ENCODE peak calls at places on chromosomes 7 and 10, in six cellular contexts. G is tibial artery, F is aorta, U is left lung, X is GM23248, P is uterus. R is an unnamed sample.

GRCh38 chr7:103640031-103640779 is 194.2 kb upstream of the SLC26A5 start:
- DNase-seq in G (no peak), F (no peak), U (no peak), X (peak), P (no peak), R (peak)

GRCh38 chr7:44050915-44051560 is 6.5 kb downstream of the DBNL start:
- DNase-seq in G (no peak), F (no peak), U (peak), X (no peak), P (peak), R (no peak)

GRCh38 chr10:11442001-11442773 is 169.3 kb downstream of the USP6NL start:
- DNase-seq in G (no peak), F (no peak), U (no peak), X (no peak), P (no peak), R (no peak)

GRCh38 chr7:100829150-100829716 is 1.9 kb upstream of the EPHB4 start:
- DNase-seq in G (no peak), F (peak), U (no peak), X (no peak), P (peak), R (no peak)

GRCh38 chr10:97731346-97732051 is 5.4 kb upstream of the ZFYVE27 start:
- DNase-seq in G (peak), F (peak), U (no peak), X (peak), P (peak), R (peak)

GRCh38 chr10:123148414-123149161 is 652 bp downstream of the HMX2 start:
- DNase-seq in G (no peak), F (no peak), U (no peak), X (peak), P (no peak), R (no peak)

GRCh38 chr10:103787251-103787816 is 68.0 kb downstream of the SH3PXD2A start:
- DNase-seq in G (no peak), F (no peak), U (peak), X (no peak), P (no peak), R (no peak)

GRCh38 chr10:91077549-91078017 is 142.9 kb upstream of the PCGF5 start:
- DNase-seq in G (peak), F (peak), U (peak), X (no peak), P (peak), R (no peak)

GRCh38 chr10:79310911-79311573 is 36.2 kb upstream of the PPIF start:
- DNase-seq in G (no peak), F (no peak), U (peak), X (no peak), P (no peak), R (no peak)

GRCh38 chr7:115271332-115272235 is 349.7 kb downstream of the MDFIC start:
- DNase-seq in G (no peak), F (no peak), U (no peak), X (peak), P (no peak), R (peak)

GRCh38 chr7:96973986-96974385 is 31.4 kb upstream of the DLX6 start:
- DNase-seq in G (no peak), F (peak), U (no peak), X (peak), P (no peak), R (no peak)

GRCh38 chr7:18698258-18698734 is 202.7 kb downstream of the HDAC9 start:
- DNase-seq in G (no peak), F (no peak), U (no peak), X (no peak), P (no peak), R (no peak)

GRCh38 chr7:212754-213153 is 20.4 kb downstream of the FAM20C start:
- DNase-seq in G (no peak), F (no peak), U (no peak), X (no peak), P (no peak), R (no peak)

GRCh38 chr7:17994079-17994478 is 33.6 kb downstream of the PRPS1L1 start:
- DNase-seq in G (no peak), F (no peak), U (no peak), X (no peak), P (no peak), R (no peak)

GRCh38 chr7:118158766-118159165 is 25.2 kb upstream of the LSM8 start:
- DNase-seq in G (no peak), F (no peak), U (no peak), X (no peak), P (no peak), R (no peak)

GRCh38 chr10:126197036-126197543 is 191.2 kb downstream of the ADAM12 start:
- DNase-seq in G (no peak), F (no peak), U (no peak), X (no peak), P (no peak), R (no peak)

GRCh38 chr10:60420991-60421894 is 31.6 kb upstream of the ANK3 start:
- DNase-seq in G (no peak), F (no peak), U (no peak), X (no peak), P (no peak), R (no peak)

GRCh38 chr10:59090804-59091203 is 85.6 kb upstream of the PHYHIPL start:
- DNase-seq in G (no peak), F (no peak), U (no peak), X (no peak), P (no peak), R (no peak)

GRCh38 chr7:45069444-45070253 is 19.1 kb downstream of the NACAD start:
- DNase-seq in G (no peak), F (no peak), U (no peak), X (no peak), P (no peak), R (no peak)

GRCh38 chr10:96789571-96790108 is 42.5 kb upstream of the LCOR start:
- DNase-seq in G (no peak), F (no peak), U (no peak), X (no peak), P (no peak), R (no peak)

GRCh38 chr10:55398463-55398862 is 597.4 kb upstream of the PCDH15 start:
- DNase-seq in G (no peak), F (no peak), U (no peak), X (no peak), P (no peak), R (no peak)

GRCh38 chr10:132149261-132149660 is 37.5 kb upstream of the DPYSL4 start:
- DNase-seq in G (no peak), F (peak), U (no peak), X (peak), P (no peak), R (no peak)

GRCh38 chr7:120201290-120201689 is 71.7 kb upstream of the KCND2 start:
- DNase-seq in G (no peak), F (no peak), U (no peak), X (no peak), P (no peak), R (no peak)

DNA sequence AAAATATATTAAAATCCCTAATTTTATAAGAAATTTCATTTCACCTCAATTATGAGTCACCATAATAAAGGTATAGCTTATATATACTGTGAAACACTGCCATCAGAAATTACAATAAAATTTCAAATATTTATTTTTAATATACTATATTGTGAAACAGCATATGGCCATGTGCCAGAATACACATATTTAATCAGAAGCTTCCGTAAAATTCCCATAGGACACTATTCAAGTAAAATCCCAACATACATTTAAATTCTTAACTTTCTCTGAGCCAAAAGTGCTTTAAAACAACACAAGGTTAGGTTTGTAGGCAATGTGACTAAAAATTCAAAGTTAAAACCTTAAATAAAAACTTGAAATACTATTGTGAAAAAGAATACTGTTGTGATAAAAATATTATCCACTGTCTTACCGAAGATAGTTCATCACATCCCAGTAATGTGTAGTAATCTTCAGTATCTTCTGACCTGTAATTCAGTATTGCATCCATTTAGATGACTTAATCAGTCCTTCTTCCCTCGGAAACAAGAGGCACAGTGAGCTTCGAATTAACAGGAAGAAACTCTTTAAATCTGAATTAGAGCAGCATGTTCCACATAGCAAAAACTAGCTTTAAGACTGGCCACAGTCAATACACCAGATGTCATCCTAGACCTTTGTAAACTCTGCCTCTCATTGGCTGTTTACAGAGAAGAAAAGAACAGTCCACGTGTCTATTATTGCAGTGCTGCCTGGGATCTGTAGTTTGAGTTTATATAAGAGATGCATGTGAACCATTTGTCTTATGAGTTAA is at the start of gene DNAJC12:
- DNase-seq in G (no peak), F (no peak), U (no peak), X (peak), P (peak), R (peak)
- H3K4me3 ChIP-seq in G (peak), F (no peak), U (peak), X (peak), P (peak), R (peak)

DNA sequence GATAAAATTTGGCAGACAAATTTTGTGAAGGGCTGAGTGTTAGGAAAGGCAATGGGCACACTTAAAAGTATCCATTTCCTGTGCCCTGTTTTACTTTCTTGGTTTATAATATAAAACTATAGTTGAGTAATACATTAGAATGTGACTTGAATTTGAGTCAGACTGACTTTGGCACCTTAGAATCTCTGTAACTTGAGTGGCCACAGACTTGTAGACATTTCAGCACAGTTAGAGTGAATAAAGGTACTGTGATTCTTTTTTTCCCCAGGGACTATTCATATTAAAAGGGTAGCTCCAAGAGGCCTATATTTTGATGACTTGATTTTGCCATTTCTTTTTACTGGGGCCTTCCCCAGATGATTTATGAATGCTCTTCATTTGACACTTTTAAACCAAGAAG is 22.4 kb downstream of the GBF1 start:
- DNase-seq in G (no peak), F (no peak), U (no peak), X (peak), P (no peak), R (peak)
- H3K27ac ChIP-seq in G (peak), F (no peak), U (peak), X (peak), P (peak), R (no peak)

GRCh38 chr7:34320926-34321609 is 336.9 kb upstream of the NPSR1 start:
- DNase-seq in G (peak), F (peak), U (peak), X (peak), P (peak), R (peak)
- H3K4me3 ChIP-seq in G (peak), F (peak), U (no peak), X (no peak), P (no peak), R (peak)

DNA sequence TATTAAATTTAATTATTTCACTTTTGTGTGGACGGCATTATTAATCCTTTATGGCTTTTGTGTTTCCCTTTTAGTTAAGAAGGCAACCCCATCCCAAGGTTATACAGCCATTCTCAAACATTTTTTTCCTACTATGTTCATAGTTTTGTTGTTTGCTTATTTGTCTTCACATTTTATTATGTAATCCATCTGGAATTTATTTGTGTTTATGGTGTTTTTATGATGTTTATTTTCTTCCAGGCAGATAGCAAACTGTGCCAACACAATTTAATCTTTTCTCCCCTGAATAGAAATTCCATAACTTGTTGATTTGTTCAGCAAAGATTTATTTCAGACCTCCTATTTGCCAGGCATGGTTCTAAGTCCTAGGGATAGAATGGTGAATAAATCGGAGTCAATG is 42.9 kb downstream of the RAB18 start:
- DNase-seq in G (no peak), F (no peak), U (no peak), X (no peak), P (no peak), R (no peak)
- H3K27ac ChIP-seq in G (no peak), F (no peak), U (no peak), X (no peak), P (no peak), R (no peak)

DNA sequence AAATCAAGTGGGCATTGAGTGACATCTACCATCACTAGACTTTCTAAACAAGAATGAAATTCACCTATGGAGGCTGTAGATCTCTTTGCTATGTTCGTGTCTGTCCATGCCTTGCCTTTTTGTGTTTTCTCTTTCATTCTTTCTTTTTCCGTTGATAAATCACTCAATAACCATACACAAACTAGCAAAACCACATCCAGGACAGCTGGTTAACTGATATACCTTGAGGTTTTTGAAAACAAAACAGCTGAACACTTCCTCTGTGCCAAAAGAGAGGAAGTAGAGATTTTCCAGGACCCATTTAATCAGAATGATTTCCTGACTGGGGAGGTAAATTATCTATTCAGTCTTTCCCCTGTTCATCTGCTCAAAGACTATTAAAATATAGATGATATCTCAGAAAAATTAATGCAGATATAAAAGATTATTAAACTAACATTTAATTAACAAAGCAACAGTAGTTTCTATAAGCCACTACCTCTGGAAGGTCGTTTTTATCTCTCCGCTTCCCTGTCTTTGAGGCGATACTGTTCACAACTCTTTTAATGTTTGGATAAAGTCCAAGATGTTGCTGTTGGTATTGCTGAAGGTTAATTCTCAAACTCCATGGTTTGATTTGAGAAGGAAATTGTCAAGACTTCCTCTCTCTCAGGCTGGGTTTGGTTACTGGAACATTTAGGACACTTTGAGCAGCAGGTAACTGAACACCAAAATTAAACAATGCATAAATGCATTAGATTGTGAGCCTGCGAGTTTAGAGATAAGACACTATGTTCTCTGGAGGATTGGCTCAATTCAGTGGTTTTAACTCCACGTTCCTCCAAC is 24.4 kb upstream of the C10orf67 start:
- DNase-seq in G (no peak), F (no peak), U (no peak), X (no peak), P (no peak), R (no peak)
- H3K4me3 ChIP-seq in G (no peak), F (no peak), U (no peak), X (no peak), P (no peak), R (no peak)

GRCh38 chr7:48090095-48090805 is 1.2 kb downstream of the UPP1 start:
- DNase-seq in G (no peak), F (no peak), U (peak), X (peak), P (peak), R (no peak)
- H3K27ac ChIP-seq in G (peak), F (no peak), U (peak), X (no peak), P (peak), R (peak)

DNA sequence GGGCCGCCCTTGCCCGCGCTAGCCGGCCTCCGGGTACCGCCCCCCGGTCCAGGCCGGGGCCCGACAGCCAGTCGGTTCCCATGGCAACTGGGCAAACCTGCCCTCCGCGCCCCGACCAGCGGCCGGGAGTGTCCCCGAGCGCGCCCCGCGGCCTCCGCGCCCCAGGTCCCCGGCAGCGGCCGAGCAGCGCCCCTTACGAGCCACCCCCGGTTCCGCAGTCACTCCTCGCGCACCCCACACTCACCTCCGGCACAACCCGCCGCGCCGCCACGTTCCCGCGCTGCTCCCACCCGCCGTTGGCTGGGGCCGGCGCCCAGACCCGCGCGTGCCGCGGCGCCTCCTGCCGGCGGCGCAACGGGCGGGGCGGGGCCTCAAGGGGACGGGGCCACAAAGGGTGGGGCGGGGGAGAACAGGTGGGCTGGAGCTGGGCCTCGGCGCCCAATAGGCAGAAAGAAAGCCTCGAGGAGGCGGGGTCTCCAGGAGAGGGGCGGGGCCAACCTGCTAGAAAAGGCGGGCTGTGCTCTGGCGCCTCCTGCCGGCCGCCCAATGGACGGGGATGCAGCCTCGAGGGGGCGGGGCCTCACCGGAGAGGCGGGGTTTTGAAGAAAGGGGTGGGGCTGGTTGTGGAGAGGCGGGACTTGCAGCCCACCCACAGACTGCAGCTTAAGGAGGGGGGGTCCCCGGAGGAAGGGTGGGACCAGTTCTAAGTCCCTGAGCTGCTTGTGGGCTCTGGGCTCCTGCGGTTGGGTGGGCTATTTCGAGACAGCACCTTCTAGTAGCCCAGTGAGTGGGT is at the start of gene RADIL:
- DNase-seq in G (peak), F (peak), U (peak), X (peak), P (peak), R (no peak)
- H3K4me3 ChIP-seq in G (peak), F (peak), U (peak), X (peak), P (peak), R (peak)

DNA sequence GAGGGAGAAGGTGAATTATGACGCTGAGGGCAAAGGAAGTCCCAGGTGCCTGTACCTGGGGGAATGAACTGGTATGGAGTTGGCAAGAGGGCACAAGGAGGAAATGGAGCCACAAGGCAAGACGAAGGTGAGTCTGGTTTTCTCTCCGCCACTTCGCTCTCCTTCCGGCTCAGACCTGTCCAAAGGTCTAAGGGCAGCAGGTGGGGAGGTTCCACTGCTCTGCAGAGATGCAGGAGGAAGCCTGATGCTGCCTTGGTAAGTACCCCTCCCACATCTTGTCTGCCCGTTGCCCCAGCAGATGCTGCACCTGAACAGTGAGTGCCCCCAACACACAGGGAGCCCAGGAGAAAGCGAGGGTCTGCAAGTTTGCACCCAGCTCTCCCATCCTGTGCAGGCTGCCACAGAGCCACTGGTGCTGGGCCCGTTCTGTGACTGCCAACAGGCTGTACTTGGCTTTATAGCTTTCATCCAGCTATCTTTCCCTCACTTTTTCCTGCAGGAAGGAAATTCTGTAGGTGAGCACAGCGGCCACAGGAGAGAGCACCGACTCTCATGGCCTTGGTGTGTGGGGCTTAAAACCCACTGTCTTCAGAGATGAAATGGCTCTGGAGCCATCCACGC is 235.2 kb downstream of the COBL start:
- DNase-seq in G (no peak), F (no peak), U (no peak), X (no peak), P (no peak), R (no peak)
- H3K27ac ChIP-seq in G (no peak), F (no peak), U (no peak), X (no peak), P (no peak), R (no peak)

DNA sequence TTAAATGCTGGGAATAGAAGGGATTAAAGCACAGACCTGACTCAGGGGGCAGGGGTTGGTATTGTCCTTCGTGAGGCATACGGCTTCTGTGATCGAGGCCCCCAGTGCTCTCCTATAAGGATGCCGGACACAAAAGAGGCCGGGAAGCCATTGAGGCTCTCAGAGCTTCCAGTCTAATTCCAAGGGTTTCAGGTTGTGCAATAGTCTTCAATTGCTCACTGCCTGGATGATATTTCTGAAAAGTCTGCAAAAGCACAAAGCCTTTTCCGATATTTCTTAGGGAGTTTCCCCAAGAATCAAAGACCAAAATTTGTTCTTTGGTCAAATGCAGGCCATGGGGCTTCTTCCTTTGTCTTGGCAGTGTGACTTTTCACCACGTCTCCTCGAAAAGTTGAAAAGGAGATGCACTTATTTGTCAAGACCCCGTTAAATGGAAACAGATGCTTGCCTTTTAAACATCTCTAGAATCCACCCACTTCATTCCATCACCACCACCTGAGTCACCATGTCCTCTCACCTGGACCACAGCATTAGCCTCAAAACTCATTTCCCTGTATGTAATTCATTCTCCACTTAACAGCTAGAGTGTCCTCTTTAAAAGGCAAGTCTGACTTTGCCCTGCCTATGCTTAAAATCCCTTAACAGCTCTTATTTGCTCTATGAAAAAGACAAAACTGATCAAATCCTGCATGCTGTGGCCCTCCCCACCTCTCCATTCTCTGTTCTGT is 134.8 kb upstream of the NAMPT start:
- DNase-seq in G (no peak), F (no peak), U (no peak), X (peak), P (no peak), R (no peak)
- H3K4me3 ChIP-seq in G (no peak), F (no peak), U (no peak), X (no peak), P (no peak), R (no peak)

R was measured in AG04450.